ENCODE peak calls at places on chromosomes 7 and 10, in six cellular contexts. Z is tibial artery, P is heart right ventricle, H is fibroblast of lung, D is MM.1S, T is astrocyte. C is an unnamed sample.

GRCh38 chr7:153887756-153888591 is 164.2 kb upstream of the DPP6 start:
- DNase-seq in Z (no peak), P (no peak), H (no peak), D (no peak), T (no peak), C (no peak)

GRCh38 chr10:97718659-97719142 is 5.2 kb downstream of the MARVELD1 start:
- DNase-seq in Z (no peak), P (no peak), H (peak; percentile 46), D (no peak), T (no peak), C (no peak)

GRCh38 chr7:129829677-129830631 is 122.8 kb downstream of the UBE2H start:
- DNase-seq in Z (peak; percentile 69), P (no peak), H (peak; percentile 84), D (peak; percentile 86), T (peak; percentile 72), C (peak; percentile 50)

GRCh38 chr10:21329995-21330627 is 195.4 kb downstream of the SKIDA1 start:
- DNase-seq in Z (peak; percentile 35), P (no peak), H (peak; percentile 94), D (no peak), T (peak; percentile 85), C (no peak)

GRCh38 chr7:99926351-99926750 is 3.1 kb downstream of the GJC3 start:
- DNase-seq in Z (no peak), P (no peak), H (no peak), D (no peak), T (no peak), C (no peak)

GRCh38 chr7:28958235-28958945 is at the start of gene TRIL:
- DNase-seq in Z (peak; percentile 37), P (peak; percentile 89), H (peak; percentile 77), D (no peak), T (peak; percentile 76), C (peak; percentile 90)

GRCh38 chr10:99403674-99404073 is 26.8 kb downstream of the GOT1 start:
- DNase-seq in Z (no peak), P (no peak), H (no peak), D (no peak), T (no peak), C (no peak)

GRCh38 chr7:114953724-114954123 is 31.8 kb downstream of the MDFIC start:
- DNase-seq in Z (no peak), P (no peak), H (no peak), D (no peak), T (no peak), C (no peak)

GRCh38 chr10:96450514-96451207 is 63.1 kb downstream of the TLL2 start:
- DNase-seq in Z (no peak), P (no peak), H (no peak), D (no peak), T (no peak), C (no peak)

GRCh38 chr10:105827133-105827532 is 1186.0 kb downstream of the SORCS3 start:
- DNase-seq in Z (no peak), P (no peak), H (no peak), D (no peak), T (no peak), C (no peak)

GRCh38 chr10:15436696-15437095 is 65.6 kb upstream of the FAM171A1 start:
- DNase-seq in Z (no peak), P (no peak), H (peak; percentile 29), D (no peak), T (peak; percentile 49), C (no peak)

GRCh38 chr7:17706255-17706654 is 234.0 kb downstream of the SNX13 start:
- DNase-seq in Z (no peak), P (no peak), H (no peak), D (no peak), T (no peak), C (no peak)

GRCh38 chr10:42836771-42837468 is 54.3 kb downstream of the BMS1 start:
- DNase-seq in Z (no peak), P (no peak), H (peak; percentile 27), D (no peak), T (peak; percentile 18), C (no peak)

GRCh38 chr7:34838329-34838728 is 180.3 kb downstream of the NPSR1 start:
- DNase-seq in Z (no peak), P (no peak), H (no peak), D (no peak), T (peak; percentile 67), C (no peak)

GRCh38 chr7:18768256-18768655 is 272.7 kb downstream of the HDAC9 start:
- DNase-seq in Z (no peak), P (no peak), H (no peak), D (no peak), T (peak; percentile 49), C (no peak)

GRCh38 chr7:40673285-40673684 is 538.5 kb downstream of the SUGCT start:
- DNase-seq in Z (no peak), P (no peak), H (peak; percentile 76), D (peak; percentile 14), T (peak; percentile 83), C (no peak)

GRCh38 chr7:45898241-45898640 is 10.0 kb downstream of the IGFBP1 start:
- DNase-seq in Z (no peak), P (no peak), H (no peak), D (no peak), T (no peak), C (no peak)

GRCh38 chr7:143299840-143300239 is 11.7 kb downstream of the CASP2 start:
- DNase-seq in Z (no peak), P (peak; percentile 24), H (no peak), D (peak; percentile 40), T (no peak), C (no peak)

GRCh38 chr10:113084031-113084430 is 134.0 kb downstream of the TCF7L2 start:
- DNase-seq in Z (no peak), P (no peak), H (no peak), D (no peak), T (no peak), C (no peak)

GRCh38 chr7:12590559-12590958 is 20.0 kb downstream of the SCIN start:
- DNase-seq in Z (no peak), P (no peak), H (no peak), D (no peak), T (no peak), C (no peak)

GRCh38 chr7:12594122-12594897 is 23.8 kb downstream of the SCIN start:
- DNase-seq in Z (no peak), P (no peak), H (no peak), D (no peak), T (no peak), C (no peak)

GRCh38 chr7:12596225-12596790 is 25.8 kb downstream of the SCIN start:
- DNase-seq in Z (no peak), P (no peak), H (no peak), D (no peak), T (no peak), C (no peak)

GRCh38 chr7:12595148-12595547 is 24.6 kb downstream of the SCIN start:
- DNase-seq in Z (no peak), P (no peak), H (no peak), D (no peak), T (no peak), C (no peak)
- H3K4me1 ChIP-seq in Z (no peaks in the 10 kb centered on the region), P (no peaks in the 10 kb centered on the region), H (no peaks in the 10 kb centered on the region), D (no peaks in the 10 kb centered on the region), T (no peaks in the 10 kb centered on the region), C (no peaks in the 10 kb centered on the region)

GRCh38 chr10:80161321-80162084 is 29.0 kb downstream of the PLAC9 start:
- DNase-seq in Z (no peak), P (no peak), H (no peak), D (peak; percentile 15), T (no peak), C (no peak)
- TF ChIP-seq CTCF in Z (no peak), P (peak; percentile 34), H (peak; percentile 30), D (no peak), T (no peak), C (peak; percentile 22)

GRCh38 chr10:1054684-1055083 is 1.5 kb upstream of the WDR37 start:
- DNase-seq in Z (no peak), P (no peak), H (no peak), D (no peak), T (no peak), C (no peak)
- H3K4me1 ChIP-seq in Z (peaks cover 15% of the 10 kb centered on the region), P (peaks cover 8% of the 10 kb centered on the region), H (peaks cover 7% of the 10 kb centered on the region), D (peaks cover 32% of the 10 kb centered on the region), T (peaks cover 24% of the 10 kb centered on the region), C (peaks cover 68% of the 10 kb centered on the region)

DNA sequence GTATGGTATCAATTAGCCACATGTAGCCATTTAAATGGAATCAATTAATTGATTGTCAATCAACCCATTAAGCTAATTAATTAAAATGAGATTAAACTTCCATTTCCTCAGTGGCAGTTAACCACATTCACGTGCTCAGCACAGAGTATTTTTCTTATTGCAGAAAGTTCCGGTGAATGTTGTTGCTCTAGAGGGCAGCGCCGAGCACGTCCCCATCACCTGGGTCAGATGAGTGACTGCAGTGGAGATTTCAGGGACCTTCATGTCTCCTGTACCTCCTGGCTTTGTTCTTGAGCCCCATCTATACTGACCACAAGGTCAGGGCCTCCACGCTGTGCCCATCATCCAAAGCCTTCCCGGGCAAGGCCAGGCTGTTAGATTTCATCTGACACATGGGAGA is 168.8 kb upstream of the MKI67 start:
- DNase-seq in Z (no peak), P (no peak), H (no peak), D (no peak), T (no peak), C (no peak)
- TF ChIP-seq CTCF in Z (no peak), P (no peak), H (no peak), D (no peak), T (no peak), C (no peak)

GRCh38 chr7:37694208-37695080 is 10.9 kb downstream of the GPR141 start:
- DNase-seq in Z (peak; percentile 30), P (peak; percentile 13), H (no peak), D (no peak), T (no peak), C (peak; percentile 37)

GRCh38 chr7:37698271-37698670 is 14.7 kb downstream of the GPR141 start:
- DNase-seq in Z (no peak), P (no peak), H (no peak), D (no peak), T (no peak), C (no peak)

DNA sequence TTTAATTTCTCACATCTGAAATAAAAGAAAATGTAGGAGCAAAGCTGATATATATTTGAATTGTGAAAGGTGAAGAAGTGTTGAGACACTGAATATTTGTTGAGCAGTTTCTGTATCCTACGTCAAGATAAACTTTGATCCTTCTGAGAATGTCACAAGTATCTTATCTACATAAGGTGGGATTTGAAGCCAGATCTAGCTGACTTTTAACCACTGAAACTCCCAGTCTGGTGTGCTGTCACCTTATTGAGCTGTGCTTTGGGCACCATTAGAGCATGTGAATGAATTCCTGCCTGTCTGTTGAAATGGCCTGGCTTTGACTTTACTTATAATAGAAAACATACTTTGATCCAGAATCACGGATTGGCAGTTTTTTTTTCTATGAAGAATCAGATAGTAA is 15.2 kb downstream of the GPR141 start:
- DNase-seq in Z (no peak), P (no peak), H (no peak), D (no peak), T (no peak), C (no peak)
- H3K4me1 ChIP-seq in Z (no peaks in the 10 kb centered on the region), P (no peaks in the 10 kb centered on the region), H (no peaks in the 10 kb centered on the region), D (peaks cover 9% of the 10 kb centered on the region), T (no peaks in the 10 kb centered on the region), C (peaks cover 6% of the 10 kb centered on the region)

DNA sequence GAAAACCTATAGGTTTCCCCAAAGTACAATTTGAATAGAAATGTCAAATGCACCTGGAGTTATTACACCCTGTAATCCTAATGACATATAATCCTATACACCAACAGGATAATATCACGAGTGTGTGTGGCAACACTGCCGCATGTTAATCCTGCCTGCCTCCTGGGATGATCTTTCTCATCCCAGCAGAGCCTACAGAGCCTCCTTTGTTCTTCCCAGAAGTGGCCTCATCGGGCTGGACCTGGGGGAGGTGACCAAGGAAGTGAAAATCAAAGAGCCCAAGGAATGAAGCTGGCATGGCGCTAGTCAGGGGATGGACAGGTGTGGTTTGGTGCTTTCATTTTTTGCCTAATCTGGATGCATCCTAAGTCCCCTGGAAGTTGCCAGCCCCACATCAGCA is 29.5 kb upstream of the LEP start:
- DNase-seq in Z (no peak), P (no peak), H (no peak), D (no peak), T (no peak), C (no peak)
- TF ChIP-seq CTCF in Z (no peak), P (no peak), H (no peak), D (no peak), T (no peak), C (no peak)